ENCODE peak calls at places on chromosomes 5 and 9, in nine cellular contexts. One of them, this sample, is unnamed.

GRCh38 chr9:74953235-74953741 is 576 bp upstream of the C9orf40 start:
- DNase-seq in tibial artery: no peak
- DNase-seq in pancreas: no peak
- DNase-seq in esophagus muscularis mucosa: no peak
- DNase-seq in fibroblast of mammary gland: peak; percentile 74
- DNase-seq in astrocyte of the spinal cord: peak; percentile 10
- DNase-seq in uterus: no peak
- DNase-seq in CD8-positive, alpha-beta T cell: no peak
- DNase-seq in WERI-Rb-1: no peak
- DNase-seq in this sample: no peak

GRCh38 chr5:134455466-134455865 is 43.8 kb upstream of the CDKN2AIPNL start:
- DNase-seq in tibial artery: no peak
- DNase-seq in pancreas: no peak
- DNase-seq in esophagus muscularis mucosa: no peak
- DNase-seq in fibroblast of mammary gland: no peak
- DNase-seq in astrocyte of the spinal cord: no peak
- DNase-seq in uterus: no peak
- DNase-seq in CD8-positive, alpha-beta T cell: no peak
- DNase-seq in WERI-Rb-1: no peak
- DNase-seq in this sample: no peak

GRCh38 chr9:93297659-93298497 is 113.9 kb downstream of the WNK2 start:
- DNase-seq in tibial artery: peak; percentile 53
- DNase-seq in pancreas: peak; percentile 40
- DNase-seq in esophagus muscularis mucosa: peak; percentile 91
- DNase-seq in fibroblast of mammary gland: no peak
- DNase-seq in astrocyte of the spinal cord: no peak
- DNase-seq in uterus: no peak
- DNase-seq in CD8-positive, alpha-beta T cell: no peak
- DNase-seq in WERI-Rb-1: peak; percentile 77
- DNase-seq in this sample: no peak

GRCh38 chr9:12702160-12702758 is 9.1 kb downstream of the TYRP1 start:
- DNase-seq in tibial artery: no peak
- DNase-seq in pancreas: no peak
- DNase-seq in esophagus muscularis mucosa: no peak
- DNase-seq in fibroblast of mammary gland: peak; percentile 76
- DNase-seq in astrocyte of the spinal cord: peak; percentile 62
- DNase-seq in uterus: peak; percentile 37
- DNase-seq in CD8-positive, alpha-beta T cell: no peak
- DNase-seq in WERI-Rb-1: peak; percentile 27
- DNase-seq in this sample: peak; percentile 77

GRCh38 chr9:5430912-5431311 is 6.8 kb downstream of the PLGRKT start:
- DNase-seq in tibial artery: no peak
- DNase-seq in pancreas: no peak
- DNase-seq in esophagus muscularis mucosa: no peak
- DNase-seq in fibroblast of mammary gland: no peak
- DNase-seq in astrocyte of the spinal cord: no peak
- DNase-seq in uterus: no peak
- DNase-seq in CD8-positive, alpha-beta T cell: no peak
- DNase-seq in WERI-Rb-1: no peak
- DNase-seq in this sample: no peak

GRCh38 chr9:92706218-92706940 is 36.4 kb upstream of the IPPK start:
- DNase-seq in tibial artery: peak; percentile 41
- DNase-seq in pancreas: no peak
- DNase-seq in esophagus muscularis mucosa: peak; percentile 62
- DNase-seq in fibroblast of mammary gland: peak; percentile 33
- DNase-seq in astrocyte of the spinal cord: no peak
- DNase-seq in uterus: no peak
- DNase-seq in CD8-positive, alpha-beta T cell: no peak
- DNase-seq in WERI-Rb-1: peak; percentile 51
- DNase-seq in this sample: peak; percentile 43

GRCh38 chr5:115194671-115195070 is 25.0 kb upstream of the TRIM36 start:
- DNase-seq in tibial artery: no peak
- DNase-seq in pancreas: no peak
- DNase-seq in esophagus muscularis mucosa: no peak
- DNase-seq in fibroblast of mammary gland: peak; percentile 25
- DNase-seq in astrocyte of the spinal cord: peak; percentile 24
- DNase-seq in uterus: no peak
- DNase-seq in CD8-positive, alpha-beta T cell: no peak
- DNase-seq in WERI-Rb-1: no peak
- DNase-seq in this sample: peak; percentile 17

GRCh38 chr5:169786219-169786618 is 149.1 kb downstream of the DOCK2 start:
- DNase-seq in tibial artery: no peak
- DNase-seq in pancreas: no peak
- DNase-seq in esophagus muscularis mucosa: no peak
- DNase-seq in fibroblast of mammary gland: no peak
- DNase-seq in astrocyte of the spinal cord: no peak
- DNase-seq in uterus: no peak
- DNase-seq in CD8-positive, alpha-beta T cell: no peak
- DNase-seq in WERI-Rb-1: no peak
- DNase-seq in this sample: no peak

GRCh38 chr9:136546697-136547481 is 1.0 kb upstream of the NOTCH1 start:
- DNase-seq in tibial artery: peak; percentile 96
- DNase-seq in pancreas: peak; percentile 93
- DNase-seq in esophagus muscularis mucosa: peak; percentile 94
- DNase-seq in fibroblast of mammary gland: peak; percentile 18
- DNase-seq in astrocyte of the spinal cord: no peak
- DNase-seq in uterus: peak; percentile 87
- DNase-seq in CD8-positive, alpha-beta T cell: peak; percentile 65
- DNase-seq in WERI-Rb-1: no peak
- DNase-seq in this sample: no peak

GRCh38 chr5:180173875-180174586 is 35.0 kb downstream of the RASGEF1C start:
- DNase-seq in tibial artery: no peak
- DNase-seq in pancreas: no peak
- DNase-seq in esophagus muscularis mucosa: no peak
- DNase-seq in fibroblast of mammary gland: peak; percentile 49
- DNase-seq in astrocyte of the spinal cord: peak; percentile 23
- DNase-seq in uterus: no peak
- DNase-seq in CD8-positive, alpha-beta T cell: no peak
- DNase-seq in WERI-Rb-1: no peak
- DNase-seq in this sample: peak; percentile 78

GRCh38 chr5:114101153-114101552 is 260.7 kb upstream of the KCNN2 start:
- DNase-seq in tibial artery: no peak
- DNase-seq in pancreas: no peak
- DNase-seq in esophagus muscularis mucosa: no peak
- DNase-seq in fibroblast of mammary gland: peak; percentile 49
- DNase-seq in astrocyte of the spinal cord: peak; percentile 59
- DNase-seq in uterus: no peak
- DNase-seq in CD8-positive, alpha-beta T cell: no peak
- DNase-seq in WERI-Rb-1: no peak
- DNase-seq in this sample: peak; percentile 73

GRCh38 chr5:151684690-151685361 is 1.9 kb downstream of the SPARC start:
- DNase-seq in tibial artery: peak; percentile 84
- DNase-seq in pancreas: no peak
- DNase-seq in esophagus muscularis mucosa: no peak
- DNase-seq in fibroblast of mammary gland: peak; percentile 97
- DNase-seq in astrocyte of the spinal cord: peak; percentile 96
- DNase-seq in uterus: peak; percentile 77
- DNase-seq in CD8-positive, alpha-beta T cell: no peak
- DNase-seq in WERI-Rb-1: no peak
- DNase-seq in this sample: peak; percentile 96
- TF ChIP-seq CTCF in tibial artery: no peak
- TF ChIP-seq CTCF in pancreas: no peak
- TF ChIP-seq CTCF in esophagus muscularis mucosa: peak; percentile 24
- TF ChIP-seq CTCF in fibroblast of mammary gland: peak; percentile 37
- TF ChIP-seq CTCF in astrocyte of the spinal cord: peak; percentile 41
- TF ChIP-seq CTCF in uterus: no peak
- TF ChIP-seq CTCF in CD8-positive, alpha-beta T cell: no peak
- TF ChIP-seq CTCF in WERI-Rb-1: no peak
- TF ChIP-seq CTCF in this sample: peak; percentile 30

DNA sequence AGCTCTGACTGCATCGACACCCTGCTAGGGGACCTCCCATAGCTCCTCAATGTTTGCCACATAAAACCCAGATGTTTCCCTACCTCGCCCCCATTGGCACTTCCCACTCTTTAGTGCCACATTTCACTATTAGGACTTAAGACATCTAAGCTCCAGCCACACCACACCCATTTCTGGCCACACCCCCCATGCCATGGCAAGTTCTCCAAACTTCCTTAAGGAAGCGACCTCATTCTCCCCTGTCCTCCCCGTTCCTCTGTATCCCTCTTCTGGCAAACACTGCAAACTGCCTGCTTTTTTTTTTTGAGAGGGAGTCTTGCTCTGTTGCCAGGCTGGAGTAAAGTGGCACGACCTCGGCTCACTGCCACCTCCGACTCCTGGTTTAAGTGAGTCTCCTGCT is 62.9 kb downstream of the USP20 start:
- DNase-seq in tibial artery: no peak
- DNase-seq in pancreas: no peak
- DNase-seq in esophagus muscularis mucosa: no peak
- DNase-seq in fibroblast of mammary gland: peak; percentile 42
- DNase-seq in astrocyte of the spinal cord: no peak
- DNase-seq in uterus: no peak
- DNase-seq in CD8-positive, alpha-beta T cell: no peak
- DNase-seq in WERI-Rb-1: no peak
- DNase-seq in this sample: peak; percentile 26
- H3K4me3 ChIP-seq in tibial artery: no peak overlapping the region
- H3K4me3 ChIP-seq in pancreas: no peak overlapping the region
- H3K4me3 ChIP-seq in esophagus muscularis mucosa: no peak overlapping the region
- H3K4me3 ChIP-seq in fibroblast of mammary gland: no peak overlapping the region
- H3K4me3 ChIP-seq in astrocyte of the spinal cord: no peak overlapping the region
- H3K4me3 ChIP-seq in uterus: no peak overlapping the region
- H3K4me3 ChIP-seq in CD8-positive, alpha-beta T cell: no peak overlapping the region
- H3K4me3 ChIP-seq in WERI-Rb-1: no peak overlapping the region
- H3K4me3 ChIP-seq in this sample: no peak overlapping the region

DNA sequence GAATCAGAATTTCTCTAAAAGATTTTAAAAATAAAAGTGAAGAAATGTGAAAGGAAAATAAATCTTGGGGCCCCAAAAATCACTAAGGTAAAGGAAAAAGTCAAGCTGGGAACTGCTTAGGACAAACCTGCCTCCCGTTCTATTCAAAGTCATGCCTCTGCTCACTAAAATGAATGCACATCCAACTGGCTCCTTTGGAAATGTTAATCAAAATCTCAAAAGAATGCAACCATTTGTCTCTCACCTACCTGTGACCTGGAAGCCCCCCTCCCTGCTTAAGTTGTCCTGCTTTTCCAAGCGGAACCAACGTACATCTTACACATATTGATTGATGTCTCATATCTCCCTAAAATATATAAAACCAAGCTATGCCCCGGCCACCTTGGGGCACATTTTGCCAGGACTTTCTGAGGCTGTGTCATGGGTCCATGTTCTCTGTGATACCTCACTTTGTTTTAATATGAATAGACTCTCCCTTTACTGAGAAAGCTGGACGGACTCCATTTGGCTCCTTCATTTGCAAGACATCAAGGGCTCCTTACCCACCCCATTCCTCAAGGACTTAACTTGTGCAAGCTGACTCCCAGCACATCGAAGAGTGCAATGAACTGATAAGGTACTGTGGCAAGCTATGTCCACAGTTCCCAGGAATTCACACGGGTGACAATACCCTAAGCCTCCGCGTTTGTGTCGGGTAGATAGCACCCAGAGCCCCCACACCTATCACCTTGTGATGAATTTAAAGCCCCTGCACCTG is 164.4 kb downstream of the SMC2 start:
- DNase-seq in tibial artery: no peak
- DNase-seq in pancreas: no peak
- DNase-seq in esophagus muscularis mucosa: no peak
- DNase-seq in fibroblast of mammary gland: no peak
- DNase-seq in astrocyte of the spinal cord: no peak
- DNase-seq in uterus: no peak
- DNase-seq in CD8-positive, alpha-beta T cell: no peak
- DNase-seq in WERI-Rb-1: no peak
- DNase-seq in this sample: no peak
- TF ChIP-seq CTCF in tibial artery: no peak
- TF ChIP-seq CTCF in pancreas: no peak
- TF ChIP-seq CTCF in esophagus muscularis mucosa: no peak
- TF ChIP-seq CTCF in fibroblast of mammary gland: no peak
- TF ChIP-seq CTCF in astrocyte of the spinal cord: no peak
- TF ChIP-seq CTCF in uterus: no peak
- TF ChIP-seq CTCF in CD8-positive, alpha-beta T cell: no peak
- TF ChIP-seq CTCF in WERI-Rb-1: no peak
- TF ChIP-seq CTCF in this sample: no peak

DNA sequence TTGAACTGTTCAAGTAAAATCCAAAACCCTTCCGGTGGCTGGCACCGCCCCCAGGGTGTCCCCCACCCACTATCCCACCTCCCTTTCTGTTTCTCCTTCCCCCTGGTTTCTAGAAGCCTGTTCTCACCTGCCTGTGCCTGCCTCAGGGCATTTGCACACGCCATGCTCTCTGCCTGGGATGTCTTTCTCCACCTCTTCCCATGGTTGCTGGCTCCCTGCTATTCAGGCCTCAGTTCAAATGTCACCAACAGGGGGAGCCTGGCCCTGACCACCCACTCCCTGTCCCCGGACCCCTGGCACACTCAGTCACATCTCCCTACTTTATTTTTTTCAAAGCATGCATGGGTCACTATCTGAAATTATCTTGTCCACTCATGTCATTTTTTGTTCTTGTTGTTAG is 39.9 kb upstream of the EEIG1 start:
- DNase-seq in tibial artery: no peak
- DNase-seq in pancreas: no peak
- DNase-seq in esophagus muscularis mucosa: no peak
- DNase-seq in fibroblast of mammary gland: no peak
- DNase-seq in astrocyte of the spinal cord: no peak
- DNase-seq in uterus: no peak
- DNase-seq in CD8-positive, alpha-beta T cell: no peak
- DNase-seq in WERI-Rb-1: no peak
- DNase-seq in this sample: no peak
- H3K4me3 ChIP-seq in tibial artery: no peak overlapping the region
- H3K4me3 ChIP-seq in pancreas: no peak overlapping the region
- H3K4me3 ChIP-seq in esophagus muscularis mucosa: no peak overlapping the region
- H3K4me3 ChIP-seq in fibroblast of mammary gland: no peak overlapping the region
- H3K4me3 ChIP-seq in astrocyte of the spinal cord: no peak overlapping the region
- H3K4me3 ChIP-seq in uterus: no peak overlapping the region
- H3K4me3 ChIP-seq in CD8-positive, alpha-beta T cell: no peak overlapping the region
- H3K4me3 ChIP-seq in WERI-Rb-1: no peak overlapping the region
- H3K4me3 ChIP-seq in this sample: no peak overlapping the region

GRCh38 chr5:147558826-147559225 is 49.0 kb upstream of the DPYSL3 start:
- DNase-seq in tibial artery: peak; percentile 76
- DNase-seq in pancreas: no peak
- DNase-seq in esophagus muscularis mucosa: no peak
- DNase-seq in fibroblast of mammary gland: peak; percentile 79
- DNase-seq in astrocyte of the spinal cord: peak; percentile 86
- DNase-seq in uterus: peak; percentile 65
- DNase-seq in CD8-positive, alpha-beta T cell: no peak
- DNase-seq in WERI-Rb-1: peak; percentile 76
- DNase-seq in this sample: peak; percentile 90
- TF ChIP-seq CTCF in tibial artery: peak; percentile 67
- TF ChIP-seq CTCF in pancreas: no peak
- TF ChIP-seq CTCF in esophagus muscularis mucosa: peak; percentile 79
- TF ChIP-seq CTCF in fibroblast of mammary gland: peak; percentile 84
- TF ChIP-seq CTCF in astrocyte of the spinal cord: peak; percentile 72
- TF ChIP-seq CTCF in uterus: peak; percentile 65
- TF ChIP-seq CTCF in CD8-positive, alpha-beta T cell: no peak
- TF ChIP-seq CTCF in WERI-Rb-1: peak; percentile 64
- TF ChIP-seq CTCF in this sample: peak; percentile 69

GRCh38 chr5:153491408-153491807 is 938 bp downstream of the GRIA1 start:
- DNase-seq in tibial artery: no peak
- DNase-seq in pancreas: no peak
- DNase-seq in esophagus muscularis mucosa: no peak
- DNase-seq in fibroblast of mammary gland: no peak
- DNase-seq in astrocyte of the spinal cord: no peak
- DNase-seq in uterus: no peak
- DNase-seq in CD8-positive, alpha-beta T cell: no peak
- DNase-seq in WERI-Rb-1: no peak
- DNase-seq in this sample: no peak
- H3K4me3 ChIP-seq in tibial artery: peak overlapping the region; percentile 41
- H3K4me3 ChIP-seq in pancreas: no peak overlapping the region
- H3K4me3 ChIP-seq in esophagus muscularis mucosa: no peak overlapping the region
- H3K4me3 ChIP-seq in fibroblast of mammary gland: no peak overlapping the region
- H3K4me3 ChIP-seq in astrocyte of the spinal cord: no peak overlapping the region
- H3K4me3 ChIP-seq in uterus: no peak overlapping the region
- H3K4me3 ChIP-seq in CD8-positive, alpha-beta T cell: no peak overlapping the region
- H3K4me3 ChIP-seq in WERI-Rb-1: no peak overlapping the region
- H3K4me3 ChIP-seq in this sample: no peak overlapping the region